ENCODE peak calls at places on chromosome 21, in four cellular contexts. W, A, Y and V are unnamed samples. For H3K36me3 and H3K4me1, the result is how much of the 10 kb centered on the place peaks cover.

GRCh38 chr21:16570196-16570595 is 840.4 kb downstream of the USP25 start:
- DNase-seq in W (no peak), A (no peak), Y (no peak), V (no peak)

GRCh38 chr21:21682172-21682571 is 684.0 kb downstream of the NCAM2 start:
- DNase-seq in W (no peak), A (peak), Y (no peak), V (no peak)

GRCh38 chr21:39385299-39386145 is 36.6 kb upstream of the HMGN1 start:
- DNase-seq in W (peak), A (no peak), Y (peak), V (no peak)

GRCh38 chr21:44867999-44868700 is 5.3 kb downstream of the PTTG1IP start:
- DNase-seq in W (peak), A (no peak), Y (no peak), V (no peak)

GRCh38 chr21:20527691-20528090 is 470.5 kb upstream of the NCAM2 start:
- DNase-seq in W (no peak), A (no peak), Y (no peak), V (no peak)

GRCh38 chr21:29098156-29098555 is 24.7 kb upstream of the CCT8 start:
- DNase-seq in W (no peak), A (no peak), Y (no peak), V (no peak)

GRCh38 chr21:23886828-23887708 is 1720.2 kb downstream of the MRPL39 start:
- DNase-seq in W (no peak), A (no peak), Y (no peak), V (no peak)

GRCh38 chr21:45032977-45033705 is 41.2 kb upstream of the ADARB1 start:
- DNase-seq in W (no peak), A (no peak), Y (no peak), V (no peak)

GRCh38 chr21:29403291-29403690 is 104.6 kb downstream of the BACH1 start:
- DNase-seq in W (no peak), A (no peak), Y (no peak), V (no peak)

GRCh38 chr21:38938343-38938742 is 132.6 kb downstream of the ETS2 start:
- DNase-seq in W (no peak), A (peak), Y (no peak), V (peak)

GRCh38 chr21:39094847-39095525 is 88.3 kb downstream of the PSMG1 start:
- DNase-seq in W (no peak), A (peak), Y (no peak), V (no peak)

GRCh38 chr21:41458121-41458520 is 32.1 kb downstream of the MX1 start:
- DNase-seq in W (no peak), A (no peak), Y (no peak), V (no peak)

GRCh38 chr21:33554982-33555344 is 12.1 kb downstream of the SON start:
- DNase-seq in W (no peak), A (no peak), Y (no peak), V (no peak)
- H3K36me3 ChIP-seq in W (under half), A (under half), Y (half or more), V (half or more)

DNA sequence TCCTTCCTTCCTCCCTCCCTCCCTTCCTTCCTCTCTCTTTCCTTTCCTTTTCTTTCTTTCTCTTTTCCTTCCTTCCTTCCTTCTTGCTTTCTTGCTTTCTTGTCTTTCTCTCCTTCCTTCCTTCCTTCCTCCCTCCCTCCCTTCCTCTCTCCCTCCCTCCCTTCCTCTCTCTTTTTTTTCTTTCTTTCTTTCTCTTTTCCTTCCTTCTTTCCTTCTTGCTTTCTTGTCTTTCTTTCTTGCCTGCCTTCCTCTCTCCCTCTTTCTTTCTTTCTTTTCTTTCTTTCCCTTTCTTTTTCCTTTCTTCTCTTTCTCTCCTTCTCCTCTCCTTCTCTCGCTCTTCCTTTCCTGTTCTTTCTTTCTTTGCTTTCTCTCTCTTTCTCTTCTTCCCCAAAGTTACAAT is 728.4 kb upstream of the ADAMTS5 start:
- DNase-seq in W (no peak), A (no peak), Y (no peak), V (no peak)
- H3K27ac ChIP-seq in W (no peak), A (no peak), Y (no peak), V (no peak)

GRCh38 chr21:37449302-37449937 is 82.8 kb downstream of the DYRK1A start:
- DNase-seq in W (no peak), A (no peak), Y (no peak), V (no peak)
- H3K4me1 ChIP-seq in W (under half), A (under half), Y (half or more), V (under half)

GRCh38 chr21:33278736-33279135 is 12.6 kb downstream of the IL10RB start:
- DNase-seq in W (no peak), A (no peak), Y (no peak), V (no peak)

GRCh38 chr21:33281101-33281652 is 15.0 kb downstream of the IL10RB start:
- DNase-seq in W (no peak), A (peak), Y (no peak), V (no peak)

DNA sequence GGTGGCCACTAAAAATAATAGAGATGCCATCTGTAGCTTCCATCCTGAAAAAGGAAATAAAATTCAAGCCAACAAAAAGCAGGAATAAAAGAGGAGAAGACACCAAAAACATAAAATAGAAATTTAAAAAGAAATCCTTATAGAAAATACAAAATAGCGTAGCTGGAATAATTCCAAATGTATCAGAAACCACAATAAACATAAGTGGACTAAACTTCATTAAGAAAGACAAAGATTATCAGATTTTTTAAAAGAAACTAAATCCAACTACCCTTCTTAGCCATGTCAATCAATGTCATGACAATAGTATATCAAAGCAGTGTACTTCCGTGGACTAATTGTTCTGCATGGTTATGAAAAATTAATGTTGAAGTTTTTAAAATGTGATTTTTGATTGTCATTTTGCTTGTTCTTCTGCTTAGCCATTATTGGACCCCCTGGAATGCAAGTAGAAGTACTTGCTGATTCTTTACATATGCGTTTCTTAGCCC is 13.2 kb downstream of the IL10RB start:
- DNase-seq in W (no peak), A (no peak), Y (no peak), V (no peak)
- H3K36me3 ChIP-seq in W (under half), A (under half), Y (half or more), V (under half)

GRCh38 chr21:18666725-18667124 is 263.1 kb upstream of the TMPRSS15 start:
- DNase-seq in W (no peak), A (no peak), Y (no peak), V (no peak)
- H3K27ac ChIP-seq in W (no peak), A (no peak), Y (no peak), V (no peak)

DNA sequence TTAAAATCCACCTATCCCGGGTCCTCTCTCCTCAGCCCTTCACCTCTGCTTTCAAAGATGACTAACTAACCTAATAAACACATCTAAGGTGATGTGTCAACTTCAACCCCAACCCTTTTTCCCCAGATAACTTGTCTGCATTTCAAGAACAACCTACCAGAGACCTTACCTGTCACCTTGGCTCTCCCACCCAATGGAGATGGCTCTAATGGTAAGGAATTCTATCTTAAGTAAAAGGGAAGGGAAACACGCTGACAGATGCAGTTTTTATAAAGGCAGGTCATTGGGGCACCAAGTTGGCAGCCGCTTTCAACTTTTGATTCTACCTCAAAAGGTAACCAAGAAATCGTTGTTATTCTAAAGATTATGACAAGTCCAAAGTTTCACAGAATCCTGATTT is 37.6 kb downstream of the MRPL39 start:
- DNase-seq in W (no peak), A (no peak), Y (no peak), V (no peak)
- H3K4me1 ChIP-seq in W (under half), A (under half), Y (under half), V (under half)

DNA sequence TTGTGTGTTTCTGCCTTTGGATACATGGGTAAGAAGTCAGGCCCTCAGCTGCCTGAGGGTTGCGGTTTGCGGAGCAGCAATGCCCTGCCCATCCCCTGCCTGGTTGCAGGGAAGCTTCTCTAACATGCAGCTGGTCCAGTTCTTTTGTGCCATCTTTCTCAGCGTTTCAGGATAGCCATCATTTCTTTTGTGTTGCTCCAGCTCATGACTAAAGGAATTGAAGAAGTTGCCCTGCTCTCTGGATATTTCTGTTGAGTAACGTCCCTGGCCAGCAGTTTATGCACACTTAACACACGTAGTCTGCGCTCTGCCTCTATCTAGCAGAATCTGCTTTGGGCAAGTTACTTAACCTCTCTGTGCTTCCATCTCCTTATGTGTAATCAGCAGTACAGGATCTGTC is 62.1 kb downstream of the DOP1B start:
- DNase-seq in W (no peak), A (no peak), Y (no peak), V (no peak)
- H3K36me3 ChIP-seq in W (under half), A (under half), Y (half or more), V (under half)

GRCh38 chr21:46532080-46532479 is 72.8 kb downstream of the S100B start:
- DNase-seq in W (no peak), A (no peak), Y (no peak), V (no peak)

GRCh38 chr21:46527801-46528200 is 69.1 kb downstream of the DIP2A start:
- DNase-seq in W (no peak), A (peak), Y (no peak), V (no peak)
- H3K27ac ChIP-seq in W (no peak), A (no peak), Y (no peak), V (no peak)

DNA sequence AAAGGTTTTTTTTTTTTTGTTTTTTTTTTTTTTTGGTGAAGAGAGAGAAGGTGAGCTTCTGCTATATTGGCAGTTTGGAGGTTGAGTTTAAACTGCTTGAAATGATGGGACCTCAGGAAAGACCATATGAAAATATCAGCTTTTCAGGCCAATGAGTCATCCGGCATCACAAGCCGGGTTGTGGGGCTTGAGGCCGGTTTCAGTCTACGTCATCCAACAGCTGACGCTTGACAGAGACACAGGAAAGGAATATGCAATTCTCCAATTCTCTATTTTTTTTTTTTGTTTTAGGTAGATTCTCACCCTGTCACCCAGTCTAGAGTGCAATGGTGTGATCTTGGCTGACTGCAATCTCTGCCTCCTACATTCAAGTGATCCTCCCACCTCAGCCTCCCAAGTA is 52.4 kb downstream of the KCNJ6 start:
- DNase-seq in W (no peak), A (no peak), Y (no peak), V (no peak)
- H3K4me1 ChIP-seq in W (under half), A (under half), Y (under half), V (under half)

DNA sequence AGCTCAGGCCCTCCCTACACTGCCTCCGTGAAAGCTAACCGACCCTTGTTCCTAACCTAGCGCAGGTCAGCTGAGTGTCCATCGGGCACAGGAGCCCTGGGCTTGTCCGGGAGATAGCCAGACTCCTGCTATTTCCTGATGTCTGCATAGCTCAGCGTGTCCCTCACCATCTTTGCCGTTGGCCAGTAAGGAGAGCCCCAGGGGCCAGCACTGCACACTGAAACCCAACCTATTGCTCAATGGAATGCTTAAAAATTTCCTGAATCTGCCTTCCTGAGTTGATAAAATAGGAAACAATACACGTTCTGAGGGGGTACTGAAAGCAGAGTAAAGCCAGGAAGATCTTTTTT is 2.2 kb downstream of the RUNX1 start:
- DNase-seq in W (no peak), A (no peak), Y (no peak), V (no peak)
- H3K36me3 ChIP-seq in W (under half), A (under half), Y (under half), V (under half)